ENCODE peak calls at places on chromosomes 13 and 19, in four cellular contexts. U is CD8-positive, alpha-beta memory T cell; F is ascending aorta; V is esophagus squamous epithelium. S is an unnamed sample.

GRCh38 chr13:38954844-38955243 is 35.8 kb downstream of the STOML3 start:
- DNase-seq in V (no peak), U (no peak), F (no peak), S (no peak)

GRCh38 chr19:44592451-44592890 is 20.9 kb upstream of the IGSF23 start:
- DNase-seq in V (no peak), U (no peak), F (no peak), S (no peak)

GRCh38 chr19:6359517-6359916 is 1.8 kb upstream of the CLPP start:
- DNase-seq in V (no peak), F (no peak), U (no peak), S (no peak)

GRCh38 chr19:12163841-12164240 is 945 bp downstream of the ZNF136 start:
- DNase-seq in F (no peak), U (no peak), V (no peak), S (no peak)

GRCh38 chr13:48562296-48563066 is 29.6 kb upstream of the RCBTB2 start:
- DNase-seq in U (peak; percentile 38), V (no peak), F (no peak), S (peak; percentile 85)

GRCh38 chr13:29958476-29958875 is 108.1 kb upstream of the UBL3 start:
- DNase-seq in F (no peak), V (no peak), U (no peak), S (peak; percentile 66)

GRCh38 chr19:35569281-35569781 is 5.9 kb upstream of the ATP4A start:
- DNase-seq in F (peak; percentile 34), V (no peak), U (no peak), S (no peak)

GRCh38 chr13:27583645-27584044 is 36.7 kb downstream of the LNX2 start:
- DNase-seq in V (no peak), F (no peak), U (no peak), S (peak; percentile 12)

GRCh38 chr13:44172411-44172810 is 201.2 kb upstream of the SERP2 start:
- DNase-seq in U (no peak), V (no peak), F (no peak), S (no peak)

GRCh38 chr19:17125052-17125727 is 49.6 kb downstream of the MYO9B start:
- DNase-seq in F (no peak), V (no peak), U (no peak), S (peak; percentile 77)

GRCh38 chr13:60398949-60399589 is 2.0 kb downstream of the TDRD3 start:
- DNase-seq in F (no peak), V (no peak), U (no peak), S (no peak)

GRCh38 chr13:100484708-100485107 is 103.9 kb downstream of the GGACT start:
- DNase-seq in U (no peak), V (no peak), F (no peak), S (no peak)

GRCh38 chr19:821976-822773 is 420 bp upstream of the PLPPR3 start:
- DNase-seq in U (no peak), F (no peak), V (no peak), S (no peak)

GRCh38 chr13:57624565-57625435 is 6.7 kb upstream of the PCDH17 start:
- DNase-seq in F (peak; percentile 61), U (no peak), V (no peak), S (no peak)

GRCh38 chr13:20106751-20107150 is 54.1 kb downstream of the GJA3 start:
- DNase-seq in V (no peak), U (no peak), F (no peak), S (no peak)

GRCh38 chr13:32443111-32443510 is 15.2 kb upstream of the N4BP2L1 start:
- DNase-seq in U (no peak), V (peak; percentile 1), F (no peak), S (peak; percentile 44)

GRCh38 chr19:1045247-1045603 is 5.3 kb downstream of the ABCA7 start:
- DNase-seq in V (no peak), F (no peak), U (peak; percentile 53), S (peak; percentile 72)

GRCh38 chr13:53311561-53311960 is 282.9 kb downstream of the OLFM4 start:
- DNase-seq in U (no peak), V (no peak), F (no peak), S (no peak)

GRCh38 chr13:97261254-97262015 is 39.3 kb downstream of the MBNL2 start:
- DNase-seq in F (no peak), U (peak; percentile 10), V (no peak), S (peak; percentile 15)
- H3K27ac ChIP-seq in F (peak overlapping the region; percentile 76), U (no peak overlapping the region), V (no peak overlapping the region), S (no peak overlapping the region)

DNA sequence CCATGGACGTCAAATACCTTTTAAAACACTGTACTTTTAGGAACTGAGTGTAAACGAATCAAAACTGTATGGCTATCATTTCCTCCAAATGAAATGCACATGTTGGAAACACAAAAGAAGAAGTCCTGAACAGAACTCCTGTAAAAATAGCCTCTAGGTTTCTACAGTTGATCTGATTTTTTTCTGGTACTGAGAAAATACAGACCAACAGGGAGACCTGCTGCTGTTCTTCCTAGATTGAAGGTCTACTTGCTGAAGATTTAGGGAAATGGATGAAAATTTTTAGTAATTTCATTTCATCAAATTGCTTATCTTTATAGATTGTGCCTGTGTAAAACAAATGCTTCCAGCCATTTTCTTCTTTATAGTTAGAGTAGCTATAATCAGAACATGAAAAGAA is 520.4 kb downstream of the SLITRK6 start:
- DNase-seq in V (no peak), U (no peak), F (no peak), S (no peak)
- H3K27me3 ChIP-seq in V (no peaks in the 10 kb centered on the region), U (no peaks in the 10 kb centered on the region), F (no peaks in the 10 kb centered on the region), S (no peaks in the 10 kb centered on the region)

GRCh38 chr19:48654299-48655059 is 8.5 kb upstream of the CA11 start:
- DNase-seq in U (no peak), F (no peak), V (no peak), S (no peak)
- H3K27ac ChIP-seq in U (no peak overlapping the region), F (no peak overlapping the region), V (no peak overlapping the region), S (no peak overlapping the region)

GRCh38 chr19:33530261-33530660 is 8.7 kb upstream of the PEPD start:
- DNase-seq in V (no peak), F (no peak), U (no peak), S (no peak)
- H3K27me3 ChIP-seq in V (no peaks in the 10 kb centered on the region), F (no peaks in the 10 kb centered on the region), U (no peaks in the 10 kb centered on the region), S (peaks cover 5% of the 10 kb centered on the region)

DNA sequence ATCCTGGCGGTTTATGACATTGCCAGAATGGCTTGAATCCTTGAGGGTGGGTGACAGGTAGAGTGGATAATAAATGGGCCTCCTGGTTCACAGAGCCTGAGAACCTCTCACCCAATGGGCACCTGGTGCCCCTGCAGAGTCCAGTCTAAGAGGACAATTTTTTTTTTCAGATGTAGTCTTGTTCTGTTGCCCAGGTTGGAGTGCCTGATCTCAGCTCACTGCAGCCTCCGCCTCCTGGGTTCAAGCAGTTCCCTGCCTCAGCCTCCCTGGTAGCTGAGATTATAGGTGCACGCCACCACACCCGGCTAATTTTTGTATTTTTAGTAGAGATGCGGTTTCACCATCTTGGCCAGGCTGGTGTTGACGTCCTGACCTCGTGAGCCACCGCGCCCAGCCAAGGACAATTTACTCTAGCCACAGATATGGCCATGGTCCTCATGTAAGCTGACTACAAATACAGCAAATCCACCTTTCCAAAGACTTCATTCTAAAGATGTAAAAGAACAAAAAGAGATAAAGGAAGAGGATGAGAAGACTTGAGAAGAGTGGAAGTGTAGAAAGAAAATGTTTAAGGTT is 33.0 kb downstream of the COL4A2 start:
- DNase-seq in V (no peak), F (peak; percentile 65), U (no peak), S (no peak)
- H3K27ac ChIP-seq in V (peak overlapping the region; percentile 74), F (peak overlapping the region; percentile 95), U (no peak overlapping the region), S (no peak overlapping the region)

DNA sequence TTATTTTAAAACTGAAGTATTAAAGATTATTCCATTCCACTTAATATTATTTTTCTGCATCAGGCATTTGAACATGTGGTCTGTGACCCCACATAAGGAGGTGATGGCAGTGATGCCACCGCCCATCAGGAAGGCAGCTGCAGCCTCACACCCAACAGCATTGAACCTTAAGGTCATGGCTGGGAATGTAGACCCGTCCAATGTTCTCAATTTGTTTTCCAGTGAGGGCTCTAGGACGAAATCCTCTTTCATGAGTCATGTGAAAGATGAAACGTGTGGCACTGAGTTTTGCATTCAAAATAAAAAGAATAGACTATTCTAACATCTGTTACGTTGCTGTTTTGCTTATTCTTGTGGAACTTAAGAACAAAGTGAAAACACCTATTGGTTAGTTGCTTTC is 74.5 kb upstream of the ANKRD10 start:
- DNase-seq in F (no peak), V (no peak), U (no peak), S (no peak)
- H3K27me3 ChIP-seq in F (no peaks in the 10 kb centered on the region), V (no peaks in the 10 kb centered on the region), U (peaks cover 2% of the 10 kb centered on the region), S (peaks cover 9% of the 10 kb centered on the region)

GRCh38 chr19:51164215-51164614 is 22.1 kb downstream of the SIGLEC7 start:
- DNase-seq in U (no peak), F (no peak), V (no peak), S (no peak)
- H3K27ac ChIP-seq in U (no peak overlapping the region), F (no peak overlapping the region), V (peak overlapping the region; percentile 12), S (no peak overlapping the region)

GRCh38 chr13:81058916-81059290 is 718.0 kb upstream of the SPRY2 start:
- DNase-seq in U (no peak), F (no peak), V (no peak), S (no peak)
- H3K27me3 ChIP-seq in U (no peaks in the 10 kb centered on the region), F (no peaks in the 10 kb centered on the region), V (no peaks in the 10 kb centered on the region), S (no peaks in the 10 kb centered on the region)

GRCh38 chr19:4198467-4199126 is 16.1 kb downstream of the ANKRD24 start:
- DNase-seq in U (no peak), F (no peak), V (no peak), S (no peak)
- H3K27ac ChIP-seq in U (no peak overlapping the region), F (no peak overlapping the region), V (no peak overlapping the region), S (no peak overlapping the region)

S was measured in CD4-positive, alpha-beta memory T cell.